ENCODE peak calls at places on chromosomes 3 and 15, in eight cellular contexts. H is fibroblast of lung; C is activated naive CD4-positive, alpha-beta T cell; Z is astrocyte of the spinal cord; I is heart left ventricle; A is DMS153; X is ELR; E is HS-27A. V is an unnamed sample.
A peak's percentile ranks its signal among the peaks of the same experiment; 100 is the strongest.

GRCh38 chr15:52010633-52011595 is 8.1 kb upstream of the MAPK6 start:
- DNase-seq in X (peak; percentile 93), Z (peak; percentile 84), E (peak; percentile 34), I (no peak), C (no peak), A (peak; percentile 19), H (peak; percentile 79), V (no peak)

GRCh38 chr15:68644088-68644904 is 65.5 kb downstream of the CORO2B start:
- DNase-seq in X (peak; percentile 88), A (no peak), Z (peak; percentile 65), H (peak; percentile 89), I (no peak), E (no peak), C (no peak), V (no peak)

GRCh38 chr3:50264389-50264963 is 4.5 kb upstream of the SEMA3B start:
- DNase-seq in X (peak; percentile 83), H (peak; percentile 93), A (no peak), C (no peak), E (peak; percentile 91), Z (peak; percentile 98), I (peak; percentile 87), V (no peak)

GRCh38 chr3:196322-197153 is at the start of gene CHL1:
- DNase-seq in X (no peak), C (no peak), H (peak; percentile 6), Z (no peak), I (no peak), A (no peak), E (no peak), V (no peak)

GRCh38 chr3:182910939-182911781 is 69.2 kb downstream of the DCUN1D1 start:
- DNase-seq in X (no peak), E (no peak), A (no peak), Z (no peak), C (no peak), H (no peak), I (no peak), V (no peak)

GRCh38 chr3:101719604-101720185 is 4.7 kb upstream of the CEP97 start:
- DNase-seq in Z (no peak), C (no peak), A (no peak), H (peak; percentile 38), X (no peak), E (no peak), I (no peak), V (no peak)

GRCh38 chr3:13110678-13111116 is 37.5 kb upstream of the IQSEC1 start:
- DNase-seq in E (no peak), X (peak; percentile 54), I (no peak), Z (no peak), C (peak; percentile 6), H (no peak), A (no peak), V (no peak)

GRCh38 chr3:4894891-4895530 is 84.2 kb upstream of the BHLHE40 start:
- DNase-seq in E (no peak), C (no peak), X (no peak), Z (no peak), H (no peak), A (no peak), I (no peak), V (no peak)

GRCh38 chr3:22349445-22349844 is 598.4 kb upstream of the ZNF385D start:
- DNase-seq in A (no peak), E (no peak), I (no peak), Z (no peak), H (no peak), X (no peak), C (no peak), V (no peak)

GRCh38 chr15:34721157-34721801 is 33.5 kb downstream of the GJD2 start:
- DNase-seq in A (no peak), C (no peak), E (no peak), H (no peak), I (no peak), Z (no peak), X (no peak), V (no peak)

GRCh38 chr3:133269393-133269792 is 130.5 kb upstream of the BFSP2 start:
- DNase-seq in Z (no peak), C (no peak), E (no peak), H (no peak), A (peak; percentile 50), I (no peak), X (peak; percentile 17), V (no peak)

V was measured in omental fat pad.